ENCODE peak calls at places on chromosome 5, in six cellular contexts. V is substantia nigra; R is CD4-positive, alpha-beta T cell; X is CD8-positive, alpha-beta memory T cell; C is tibial artery; K is CD8-positive, alpha-beta T cell. J is an unnamed sample.

GRCh38 chr5:359301-359897 is 37.9 kb downstream of the AHRR start:
- DNase-seq in V (no peak), R (no peak), C (no peak), K (no peak), X (no peak), J (no peak)

GRCh38 chr5:9069650-9070049 is 476.2 kb downstream of the SEMA5A start:
- DNase-seq in K (no peak), V (no peak), X (no peak), C (no peak), R (no peak), J (no peak)

GRCh38 chr5:53003144-53003543 is 14.0 kb downstream of the ITGA2 start:
- DNase-seq in K (no peak), R (no peak), X (no peak), C (no peak), V (no peak), J (no peak)

GRCh38 chr5:4553968-4554367 is 586.2 kb upstream of the ADAMTS16 start:
- DNase-seq in K (no peak), V (no peak), R (no peak), C (no peak), X (no peak), J (no peak)

GRCh38 chr5:21810737-21811316 is 1042.3 kb downstream of the CDH12 start:
- DNase-seq in V (no peak), K (no peak), C (no peak), R (no peak), X (no peak), J (no peak)

GRCh38 chr5:138276402-138277054 is 2.1 kb upstream of the GFRA3 start:
- DNase-seq in X (no peak), R (no peak), K (no peak), C (no peak), V (no peak), J (no peak)

GRCh38 chr5:29550523-29550922 is 1643.0 kb upstream of the CDH6 start:
- DNase-seq in X (no peak), K (no peak), R (no peak), V (no peak), C (no peak), J (no peak)

GRCh38 chr5:55570026-55570425 is 35.3 kb upstream of the PLPP1 start:
- DNase-seq in K (no peak), R (no peak), X (no peak), V (no peak), C (no peak), J (no peak)

GRCh38 chr5:51811883-51812282 is 428.6 kb downstream of the ISL1 start:
- DNase-seq in X (no peak), K (no peak), R (no peak), C (no peak), V (no peak), J (no peak)

GRCh38 chr5:172616730-172617129 is 24.3 kb upstream of the NEURL1B start:
- DNase-seq in V (no peak), R (no peak), X (no peak), K (no peak), C (no peak), J (no peak)

GRCh38 chr5:51382759-51383493 is at the start of gene ISL1:
- DNase-seq in V (no peak), K (no peak), R (no peak), C (no peak), X (no peak), J (peak; percentile 87)

GRCh38 chr5:94903719-94904118 is 285.2 kb downstream of the SLF1 start:
- DNase-seq in K (no peak), R (no peak), V (no peak), C (no peak), X (no peak), J (no peak)

GRCh38 chr5:7218146-7218545 is 177.8 kb upstream of the ADCY2 start:
- DNase-seq in K (no peak), X (no peak), C (no peak), V (no peak), R (no peak), J (no peak)

GRCh38 chr5:66015296-66015960 is 89.1 kb downstream of the ERBIN start:
- DNase-seq in X (no peak), V (no peak), K (no peak), C (no peak), R (no peak), J (no peak)

GRCh38 chr5:55467862-55468551 is 66.8 kb downstream of the PLPP1 start:
- DNase-seq in K (no peak), C (no peak), R (no peak), X (no peak), V (no peak), J (no peak)

GRCh38 chr5:65663804-65664521 is 39.1 kb downstream of the SHLD3 start:
- DNase-seq in V (no peak), K (no peak), R (no peak), C (no peak), X (no peak), J (no peak)

GRCh38 chr5:158456241-158456640 is 597.3 kb upstream of the CLINT1 start:
- DNase-seq in V (no peak), K (no peak), C (no peak), R (no peak), X (no peak), J (no peak)

GRCh38 chr5:175809531-175810121 is 61.8 kb upstream of the CPLX2 start:
- DNase-seq in R (no peak), K (no peak), C (no peak), V (no peak), X (no peak), J (no peak)

GRCh38 chr5:158546748-158547147 is 553.0 kb downstream of the EBF1 start:
- DNase-seq in V (no peak), C (no peak), X (no peak), K (no peak), R (no peak), J (no peak)

GRCh38 chr5:39517800-39518199 is 93.0 kb upstream of the DAB2 start:
- DNase-seq in V (no peak), C (no peak), R (no peak), K (no peak), X (no peak), J (no peak)

GRCh38 chr5:149671544-149671943 is 58.6 kb upstream of the PPARGC1B start:
- DNase-seq in X (no peak), V (no peak), K (no peak), R (no peak), C (no peak), J (no peak)
- H3K27ac ChIP-seq in X (no peak overlapping the region), V (no peak overlapping the region), K (no peak overlapping the region), R (no peak overlapping the region), C (no peak overlapping the region), J (no peak overlapping the region)

GRCh38 chr5:150801117-150801927 is 22.8 kb downstream of the SMIM3 start:
- DNase-seq in C (peak; percentile 23), K (no peak), X (no peak), V (no peak), R (no peak), J (no peak)
- H3K27ac ChIP-seq in C (peak overlapping the region; percentile 43), K (no peak overlapping the region), X (no peak overlapping the region), V (no peak overlapping the region), R (no peak overlapping the region), J (no peak overlapping the region)

GRCh38 chr5:132386644-132387286 is 17.3 kb downstream of the SLC22A5 start:
- DNase-seq in V (peak; percentile 32), X (peak; percentile 60), R (peak; percentile 75), K (peak; percentile 64), C (peak; percentile 74), J (peak; percentile 47)

GRCh38 chr5:132389453-132390286 is 20.2 kb downstream of the SLC22A5 start:
- DNase-seq in R (peak; percentile 23), C (peak; percentile 68), X (no peak), V (no peak), K (no peak), J (no peak)

GRCh38 chr5:132387649-132388117 is 18.2 kb downstream of the SLC22A5 start:
- DNase-seq in X (no peak), R (no peak), V (no peak), C (peak; percentile 84), K (no peak), J (no peak)

GRCh38 chr5:132389051-132389331 is 19.5 kb downstream of the SLC22A5 start:
- DNase-seq in C (no peak), K (no peak), R (no peak), X (no peak), V (no peak), J (no peak)

DNA sequence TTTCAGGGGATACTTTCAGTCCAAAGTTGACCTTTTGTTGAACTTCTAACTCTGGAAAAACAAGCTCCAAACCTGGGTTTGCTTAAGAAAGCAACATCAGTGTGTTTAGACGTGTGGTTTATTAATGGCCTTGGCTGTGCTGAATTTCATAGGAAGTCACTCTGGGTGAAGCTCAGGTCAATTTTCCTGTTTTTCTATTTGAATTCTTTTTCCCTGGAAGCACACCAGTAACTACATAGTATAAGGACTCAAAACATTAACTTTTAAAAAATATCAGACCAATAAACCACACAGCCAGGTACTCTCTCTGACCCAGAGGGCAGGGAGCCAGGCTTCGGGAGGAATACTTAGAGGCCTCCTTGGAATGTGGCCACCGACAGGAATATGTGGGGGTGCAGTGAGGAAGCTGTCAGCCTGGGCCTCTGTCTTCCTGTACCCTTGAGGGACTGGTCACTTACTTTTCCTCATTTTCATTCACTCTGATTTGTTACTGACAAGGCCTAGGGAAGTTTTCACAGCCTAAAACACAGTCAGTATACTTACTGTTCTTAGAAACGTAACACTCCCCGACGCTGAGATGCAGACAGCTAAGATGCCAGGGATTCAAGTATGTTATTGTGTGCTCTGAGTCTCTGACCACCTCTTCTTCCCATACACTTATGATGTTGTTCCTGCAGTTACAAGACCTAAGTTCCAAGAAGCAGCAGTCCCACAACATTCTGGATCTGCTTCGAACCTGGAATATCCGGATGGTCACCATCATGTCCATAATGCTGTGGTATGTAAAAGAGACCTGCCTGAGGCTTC is 18.9 kb downstream of the SLC22A5 start:
- DNase-seq in X (no peak), C (no peak), K (no peak), V (no peak), R (no peak), J (no peak)
- H3K27ac ChIP-seq in X (no peak overlapping the region), C (peak overlapping the region; percentile 82), K (no peak overlapping the region), V (no peak overlapping the region), R (no peak overlapping the region), J (peak overlapping the region; percentile 18)

DNA sequence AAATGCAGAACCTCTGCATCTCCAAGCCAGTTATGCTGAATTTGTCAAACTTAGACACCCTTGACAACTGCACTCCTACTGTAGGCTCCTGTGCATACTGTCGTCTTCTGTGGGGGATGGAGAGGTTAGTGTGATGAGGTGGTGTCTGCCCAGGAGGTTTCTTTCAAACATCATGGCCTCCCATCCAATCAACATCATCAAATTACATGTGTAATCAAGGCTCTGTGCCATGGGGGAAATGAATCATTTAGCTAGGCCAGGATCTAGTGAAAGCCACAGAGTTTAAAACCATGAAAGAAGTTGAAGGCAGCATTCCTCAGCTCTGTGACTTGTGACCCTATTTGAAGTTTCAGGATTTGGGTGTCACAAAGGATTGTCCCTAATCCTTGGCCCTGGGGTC is 240.6 kb downstream of the MARCHF11 start:
- DNase-seq in R (no peak), C (no peak), K (no peak), V (no peak), X (no peak), J (no peak)
- H3K27ac ChIP-seq in R (no peak overlapping the region), C (no peak overlapping the region), K (no peak overlapping the region), V (no peak overlapping the region), X (no peak overlapping the region), J (no peak overlapping the region)

J was measured in caudate nucleus.